ENCODE peak calls at places on chromosomes 3 and 15, in four cellular contexts. One of them, this sample, is unnamed.

GRCh38 chr15:98799461-98799971 is 151.2 kb downstream of the IGF1R start:
- DNase-seq in H1: no peak
- DNase-seq in H9: no peak
- DNase-seq in IMR-90: peak; percentile 8
- DNase-seq in this sample: peak; percentile 85

GRCh38 chr3:51735039-51735438 is 28.2 kb downstream of the GRM2 start:
- DNase-seq in H1: no peak
- DNase-seq in IMR-90: no peak
- DNase-seq in H9: no peak
- DNase-seq in this sample: no peak

GRCh38 chr3:56622381-56622780 is 60.7 kb downstream of the TASOR start:
- DNase-seq in IMR-90: no peak
- DNase-seq in H9: no peak
- DNase-seq in H1: no peak
- DNase-seq in this sample: no peak

GRCh38 chr15:69089258-69089657 is 71.2 kb upstream of the GLCE start:
- DNase-seq in H9: peak; percentile 54
- DNase-seq in IMR-90: no peak
- DNase-seq in H1: no peak
- DNase-seq in this sample: peak; percentile 56

GRCh38 chr3:18295171-18295920 is 129.8 kb downstream of the SATB1 start:
- DNase-seq in IMR-90: peak; percentile 46
- DNase-seq in H1: peak; percentile 89
- DNase-seq in H9: peak; percentile 92
- DNase-seq in this sample: peak; percentile 96

GRCh38 chr15:77907824-77908751 is 169.4 kb downstream of the TBC1D2B start:
- DNase-seq in IMR-90: peak; percentile 18
- DNase-seq in H9: peak; percentile 69
- DNase-seq in H1: no peak
- DNase-seq in this sample: peak; percentile 14

GRCh38 chr3:50138266-50139230 is 16.6 kb upstream of the SEMA3F start:
- DNase-seq in IMR-90: no peak
- DNase-seq in H9: peak; percentile 63
- DNase-seq in H1: peak; percentile 71
- DNase-seq in this sample: peak; percentile 89

GRCh38 chr3:97235179-97235578 is 420.8 kb downstream of the EPHA6 start:
- DNase-seq in IMR-90: no peak
- DNase-seq in H1: no peak
- DNase-seq in H9: no peak
- DNase-seq in this sample: no peak

GRCh38 chr3:69774029-69774428 is 34.8 kb downstream of the MITF start:
- DNase-seq in H1: no peak
- DNase-seq in IMR-90: no peak
- DNase-seq in H9: no peak
- DNase-seq in this sample: no peak

GRCh38 chr15:61034793-61035710 is 194.1 kb downstream of the RORA start:
- DNase-seq in H9: no peak
- DNase-seq in IMR-90: peak; percentile 85
- DNase-seq in H1: no peak
- DNase-seq in this sample: no peak

GRCh38 chr3:172364374-172365027 is 83.8 kb downstream of the GHSR start:
- DNase-seq in IMR-90: no peak
- DNase-seq in H9: no peak
- DNase-seq in H1: no peak
- DNase-seq in this sample: no peak

GRCh38 chr3:144098691-144099090 is 127.1 kb downstream of the DIPK2A start:
- DNase-seq in H1: no peak
- DNase-seq in H9: no peak
- DNase-seq in IMR-90: no peak
- DNase-seq in this sample: no peak
- H2BK15ac ChIP-seq in H1: no peak overlapping the region
- H2BK15ac ChIP-seq in H9: no peak overlapping the region
- H2BK15ac ChIP-seq in IMR-90: no peak overlapping the region
- H2BK15ac ChIP-seq in this sample: no peak overlapping the region

GRCh38 chr3:126083913-126084514 is at the start of gene SLC41A3:
- DNase-seq in H9: peak; percentile 84
- DNase-seq in IMR-90: peak; percentile 65
- DNase-seq in H1: peak; percentile 89
- DNase-seq in this sample: peak; percentile 86
- H3K56ac ChIP-seq in H9: no peak within 1 kb of the TSS
- H3K56ac ChIP-seq in IMR-90: no peak within 1 kb of the TSS
- H3K56ac ChIP-seq in H1: no peak within 1 kb of the TSS
- H3K56ac ChIP-seq in this sample: peak within 1 kb of the TSS; percentile 95

DNA sequence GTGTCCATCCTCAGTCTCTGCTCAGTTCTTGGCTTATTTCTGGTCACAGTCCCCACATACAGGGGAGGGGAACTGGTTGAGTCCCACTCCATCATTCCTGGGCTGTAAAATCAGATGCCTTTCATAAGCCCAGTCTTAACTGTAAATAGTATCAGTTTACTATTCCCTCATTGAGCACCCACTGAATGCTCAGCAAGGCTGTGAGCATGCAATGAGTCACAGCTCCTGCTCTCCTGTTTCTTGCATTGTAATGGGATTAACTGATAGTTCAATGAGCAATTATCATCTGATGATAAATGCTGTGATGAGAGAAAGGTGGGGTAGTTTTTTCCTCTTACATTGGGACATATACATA is 113.6 kb upstream of the TPM1 start:
- DNase-seq in H1: no peak
- DNase-seq in H9: no peak
- DNase-seq in IMR-90: peak; percentile 92
- DNase-seq in this sample: peak; percentile 55
- H4K8ac ChIP-seq in H1: no peak overlapping the region
- H4K8ac ChIP-seq in H9: no peak overlapping the region
- H4K8ac ChIP-seq in IMR-90: peak overlapping the region; percentile 57
- H4K8ac ChIP-seq in this sample: no peak overlapping the region

GRCh38 chr3:14406336-14406735 is 3.9 kb downstream of the SLC6A6 start:
- DNase-seq in IMR-90: no peak
- DNase-seq in H9: no peak
- DNase-seq in H1: no peak
- DNase-seq in this sample: no peak

GRCh38 chr3:14405120-14405885 is 2.9 kb downstream of the SLC6A6 start:
- DNase-seq in H1: no peak
- DNase-seq in IMR-90: no peak
- DNase-seq in H9: no peak
- DNase-seq in this sample: no peak

GRCh38 chr3:14406762-14407161 is 4.4 kb downstream of the SLC6A6 start:
- DNase-seq in H1: no peak
- DNase-seq in H9: no peak
- DNase-seq in IMR-90: no peak
- DNase-seq in this sample: no peak

GRCh38 chr3:14404396-14405119 is 2.2 kb downstream of the SLC6A6 start:
- DNase-seq in IMR-90: no peak
- DNase-seq in H9: no peak
- DNase-seq in H1: no peak
- DNase-seq in this sample: no peak

DNA sequence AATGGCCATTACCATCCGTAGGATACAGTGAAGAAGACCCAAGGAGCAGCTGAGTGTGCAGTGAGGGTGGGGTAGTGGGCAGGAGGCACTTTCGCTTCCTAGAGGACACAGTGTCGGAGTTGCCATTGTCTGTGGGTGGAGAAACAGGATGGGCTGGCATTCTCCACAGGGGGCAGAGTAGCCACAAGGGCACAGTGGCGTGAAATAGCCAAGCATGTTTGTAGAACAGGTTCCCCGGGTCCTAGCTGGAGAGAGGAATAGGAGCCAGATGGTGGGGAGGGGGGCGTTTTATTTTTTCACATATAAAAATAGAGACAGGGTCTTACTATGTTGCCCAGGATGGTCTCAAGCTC is 3.5 kb downstream of the SLC6A6 start:
- DNase-seq in H9: no peak
- DNase-seq in H1: no peak
- DNase-seq in IMR-90: no peak
- DNase-seq in this sample: no peak
- H2BK15ac ChIP-seq in H9: no peak overlapping the region
- H2BK15ac ChIP-seq in H1: no peak overlapping the region
- H2BK15ac ChIP-seq in IMR-90: peak overlapping the region; percentile 66
- H2BK15ac ChIP-seq in this sample: no peak overlapping the region

DNA sequence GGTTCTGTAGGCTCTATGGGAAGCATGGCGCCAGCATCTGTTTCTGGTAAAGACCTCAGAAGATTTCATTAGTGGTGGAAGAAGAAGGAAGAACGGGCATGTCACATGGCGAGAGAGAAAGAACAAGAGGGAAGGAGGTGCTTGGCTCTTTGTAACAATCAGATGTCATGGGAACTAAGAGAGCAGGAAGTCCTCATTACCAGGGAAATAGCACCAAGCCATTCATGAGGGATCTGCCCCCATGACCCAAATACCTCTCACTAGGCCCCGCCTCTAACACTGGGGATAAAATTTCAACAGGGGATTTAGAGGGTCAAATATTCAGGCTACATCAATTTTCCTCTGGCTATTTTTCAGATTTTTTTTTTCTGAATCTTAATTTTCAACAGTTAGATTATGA is 954.3 kb downstream of the SQOR start:
- DNase-seq in IMR-90: no peak
- DNase-seq in H9: no peak
- DNase-seq in H1: no peak
- DNase-seq in this sample: peak; percentile 42
- H3K56ac ChIP-seq in IMR-90: no peak overlapping the region
- H3K56ac ChIP-seq in H9: no peak overlapping the region
- H3K56ac ChIP-seq in H1: no peak overlapping the region
- H3K56ac ChIP-seq in this sample: no peak overlapping the region

GRCh38 chr15:89839424-89839823 is 24.8 kb upstream of the ANPEP start:
- DNase-seq in H1: no peak
- DNase-seq in H9: no peak
- DNase-seq in IMR-90: no peak
- DNase-seq in this sample: no peak

GRCh38 chr15:89835190-89835564 is 20.5 kb upstream of the ANPEP start:
- DNase-seq in IMR-90: no peak
- DNase-seq in H9: no peak
- DNase-seq in H1: no peak
- DNase-seq in this sample: no peak

GRCh38 chr15:89836255-89837133 is 21.8 kb upstream of the ANPEP start:
- DNase-seq in H9: no peak
- DNase-seq in IMR-90: peak; percentile 96
- DNase-seq in H1: no peak
- DNase-seq in this sample: peak; percentile 71

GRCh38 chr15:89837134-89837829 is 22.6 kb upstream of the ANPEP start:
- DNase-seq in H9: no peak
- DNase-seq in IMR-90: peak; percentile 59
- DNase-seq in H1: no peak
- DNase-seq in this sample: no peak

DNA sequence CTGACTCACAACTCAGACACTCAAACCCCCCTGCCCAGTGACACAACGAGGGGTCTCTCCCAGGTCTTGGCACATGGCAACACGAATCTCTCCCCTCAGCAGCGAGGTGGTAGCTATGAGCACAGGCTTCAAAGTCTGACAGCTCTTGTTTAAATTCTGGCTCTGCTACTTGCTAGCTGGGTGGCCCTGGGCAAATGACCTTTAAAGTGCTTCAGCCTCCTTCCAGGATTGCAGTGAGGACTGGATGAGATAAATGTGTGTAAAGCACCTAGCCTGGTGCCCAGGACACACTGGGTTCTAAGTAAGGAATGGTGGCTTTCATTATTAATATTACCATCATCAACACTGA is 23.2 kb upstream of the ANPEP start:
- DNase-seq in IMR-90: no peak
- DNase-seq in H9: no peak
- DNase-seq in H1: no peak
- DNase-seq in this sample: no peak
- H4K8ac ChIP-seq in IMR-90: peak overlapping the region; percentile 37
- H4K8ac ChIP-seq in H9: no peak overlapping the region
- H4K8ac ChIP-seq in H1: no peak overlapping the region
- H4K8ac ChIP-seq in this sample: no peak overlapping the region

GRCh38 chr15:57592836-57593420 is 1.2 kb downstream of the MYZAP start:
- DNase-seq in H1: no peak
- DNase-seq in IMR-90: no peak
- DNase-seq in H9: no peak
- DNase-seq in this sample: no peak

GRCh38 chr15:57591822-57592367 is at the start of gene MYZAP:
- DNase-seq in H1: peak; percentile 74
- DNase-seq in H9: peak; percentile 77
- DNase-seq in IMR-90: no peak
- DNase-seq in this sample: peak; percentile 18

GRCh38 chr15:57591237-57591821 is 375 bp upstream of the MYZAP start:
- DNase-seq in H1: no peak
- DNase-seq in H9: no peak
- DNase-seq in IMR-90: no peak
- DNase-seq in this sample: peak; percentile 3

GRCh38 chr15:57594479-57594878 is 2.8 kb downstream of the MYZAP start:
- DNase-seq in H1: no peak
- DNase-seq in H9: no peak
- DNase-seq in IMR-90: no peak
- DNase-seq in this sample: no peak

DNA sequence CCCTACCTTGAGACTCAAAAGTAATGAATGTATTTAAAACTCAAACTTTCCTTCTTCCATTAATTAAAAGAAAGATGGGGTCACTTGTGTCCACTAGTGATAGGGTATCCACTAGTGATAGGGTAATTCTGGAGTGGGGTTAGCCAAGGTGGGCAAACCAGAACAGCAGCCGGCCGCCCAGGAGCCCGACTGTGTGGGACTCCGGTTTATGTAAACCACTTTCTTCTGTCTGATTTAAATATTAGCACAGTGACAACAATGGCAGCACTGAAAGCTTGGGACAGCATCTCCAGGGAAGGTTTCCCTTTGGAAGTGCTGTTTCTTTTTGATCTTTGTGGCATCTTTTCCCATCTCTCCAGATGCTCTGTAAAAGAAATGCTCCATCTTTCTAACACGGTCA is 722 bp downstream of the MYZAP start:
- DNase-seq in IMR-90: no peak
- DNase-seq in H1: no peak
- DNase-seq in H9: no peak
- DNase-seq in this sample: no peak
- H2BK15ac ChIP-seq in IMR-90: no peak overlapping the region
- H2BK15ac ChIP-seq in H1: no peak overlapping the region
- H2BK15ac ChIP-seq in H9: no peak overlapping the region
- H2BK15ac ChIP-seq in this sample: no peak overlapping the region